ENCODE peak calls at places on chromosome 18, in ten cellular contexts. N is epithelial cell of esophagus, P is choroid plexus epithelial cell, C is AG04449, X is GM10248, U is uterus, O is BJ, K is fibroblast of pulmonary artery, J is neural crest cell, M is mammary epithelial cell. L is an unnamed sample.

GRCh38 chr18:78720456-78721250 is 259.0 kb upstream of the SALL3 start:
- DNase-seq in N (no peak), P (no peak), C (no peak), X (no peak), U (no peak), O (no peak), K (no peak), J (no peak), M (no peak), L (no peak)

GRCh38 chr18:58768293-58768974 is 96.2 kb upstream of the ZNF532 start:
- DNase-seq in N (peak), P (peak), C (no peak), X (peak), U (peak), O (no peak), K (peak), J (peak), M (peak), L (no peak)

GRCh38 chr18:49018961-49019445 is 68.2 kb upstream of the SMAD7 start:
- DNase-seq in N (no peak), P (no peak), C (no peak), X (no peak), U (peak), O (no peak), K (no peak), J (no peak), M (no peak), L (no peak)

GRCh38 chr18:64966667-64967066 is 784.1 kb upstream of the CDH7 start:
- DNase-seq in N (no peak), P (no peak), C (no peak), X (no peak), U (no peak), O (no peak), K (no peak), J (no peak), M (no peak), L (no peak)

GRCh38 chr18:58992301-58993231 is 127.9 kb downstream of the ZNF532 start:
- DNase-seq in N (no peak), P (no peak), C (no peak), X (no peak), U (no peak), O (no peak), K (peak), J (no peak), M (no peak), L (no peak)

GRCh38 chr18:35127201-35127600 is 86.0 kb downstream of the MAPRE2 start:
- DNase-seq in N (no peak), P (peak), C (no peak), X (no peak), U (no peak), O (no peak), K (peak), J (no peak), M (no peak), L (no peak)

GRCh38 chr18:10453885-10454772 is at the start of gene APCDD1:
- DNase-seq in N (peak), P (no peak), C (no peak), X (peak), U (peak), O (no peak), K (no peak), J (peak), M (peak), L (no peak)

GRCh38 chr18:37176307-37176934 is 347.5 kb downstream of the KIAA1328 start:
- DNase-seq in N (peak), P (peak), C (no peak), X (no peak), U (no peak), O (no peak), K (no peak), J (no peak), M (peak), L (no peak)

GRCh38 chr18:45837283-45838070 is 12.0 kb downstream of the SIGLEC15 start:
- DNase-seq in N (peak), P (peak), C (no peak), X (no peak), U (no peak), O (no peak), K (peak), J (peak), M (no peak), L (no peak)

GRCh38 chr18:600107-600506 is 3.3 kb downstream of the CLUL1 start:
- DNase-seq in N (no peak), P (no peak), C (no peak), X (no peak), U (no peak), O (no peak), K (no peak), J (no peak), M (no peak), L (no peak)

GRCh38 chr18:37398248-37398920 is 167.2 kb downstream of the CELF4 start:
- DNase-seq in N (no peak), P (no peak), C (no peak), X (no peak), U (no peak), O (peak), K (no peak), J (no peak), M (no peak), L (no peak)

GRCh38 chr18:8937112-8937641 is 165.3 kb upstream of the NDUFV2 start:
- DNase-seq in N (no peak), P (peak), C (no peak), X (no peak), U (no peak), O (no peak), K (no peak), J (no peak), M (no peak), L (no peak)

GRCh38 chr18:3269241-3269640 is 7.3 kb downstream of the MYL12B start:
- DNase-seq in N (peak), P (no peak), C (no peak), X (no peak), U (no peak), O (no peak), K (no peak), J (no peak), M (no peak), L (no peak)

GRCh38 chr18:9708057-9708881 is at the start of gene RAB31:
- DNase-seq in N (peak), P (peak), C (no peak), X (peak), U (peak), O (no peak), K (peak), J (peak), M (peak), L (no peak)

GRCh38 chr18:41265047-41265446 is 690.0 kb upstream of the PIK3C3 start:
- DNase-seq in N (peak), P (peak), C (no peak), X (no peak), U (no peak), O (no peak), K (peak), J (no peak), M (peak), L (no peak)

GRCh38 chr18:13451208-13451530 is 232.6 kb downstream of the LDLRAD4 start:
- DNase-seq in N (no peak), P (no peak), C (no peak), X (no peak), U (no peak), O (no peak), K (no peak), J (no peak), M (no peak), L (no peak)

GRCh38 chr18:13451661-13452447 is 233.3 kb downstream of the LDLRAD4 start:
- DNase-seq in N (no peak), P (no peak), C (no peak), X (no peak), U (no peak), O (no peak), K (no peak), J (no peak), M (no peak), L (no peak)

GRCh38 chr18:13453714-13454113 is 235.2 kb downstream of the LDLRAD4 start:
- DNase-seq in N (no peak), P (no peak), C (no peak), X (no peak), U (no peak), O (no peak), K (no peak), J (no peak), M (no peak), L (no peak)

GRCh38 chr18:13452851-13453524 is 234.4 kb downstream of the LDLRAD4 start:
- DNase-seq in N (no peak), P (peak), C (no peak), X (no peak), U (no peak), O (no peak), K (no peak), J (no peak), M (no peak), L (no peak)

DNA sequence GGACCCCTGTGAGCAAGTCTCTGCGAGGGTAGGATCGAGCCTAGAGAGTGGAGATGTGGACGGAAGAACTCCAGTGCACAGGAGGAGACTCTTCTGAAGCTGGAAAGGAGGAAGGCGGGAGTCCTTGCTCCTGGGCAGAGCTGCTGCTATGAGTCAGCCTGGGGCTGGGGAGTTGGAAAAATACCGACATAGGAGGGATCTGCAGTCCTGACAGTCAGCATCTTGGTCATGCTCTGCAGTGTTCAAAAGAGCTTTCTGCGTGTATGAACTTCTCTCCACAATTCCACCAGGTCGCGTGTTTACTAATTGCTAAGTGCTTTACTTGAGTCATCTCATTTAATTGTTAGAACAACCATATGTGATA is 233.9 kb downstream of the LDLRAD4 start:
- DNase-seq in N (no peak), P (peak), C (peak), X (no peak), U (peak), O (peak), K (peak), J (no peak), M (no peak), L (peak)
- TF ChIP-seq CTCF in N (no peak), P (no peak), C (no peak), X (no peak), U (no peak), O (no peak), K (no peak), J (no peak), M (no peak), L (no peak)

GRCh38 chr18:13799396-13799795 is 24.6 kb upstream of the MC5R start:
- DNase-seq in N (no peak), P (no peak), C (no peak), X (no peak), U (no peak), O (no peak), K (no peak), J (no peak), M (no peak), L (no peak)

GRCh38 chr18:13804305-13804704 is 19.6 kb upstream of the MC5R start:
- DNase-seq in N (no peak), P (no peak), C (no peak), X (no peak), U (no peak), O (no peak), K (no peak), J (no peak), M (no peak), L (no peak)

GRCh38 chr18:13797157-13797611 is 26.8 kb upstream of the MC5R start:
- DNase-seq in N (peak), P (peak), C (no peak), X (no peak), U (no peak), O (no peak), K (peak), J (no peak), M (peak), L (peak)

GRCh38 chr18:13801260-13801601 is 22.7 kb upstream of the MC5R start:
- DNase-seq in N (no peak), P (no peak), C (no peak), X (no peak), U (no peak), O (no peak), K (no peak), J (no peak), M (no peak), L (no peak)

DNA sequence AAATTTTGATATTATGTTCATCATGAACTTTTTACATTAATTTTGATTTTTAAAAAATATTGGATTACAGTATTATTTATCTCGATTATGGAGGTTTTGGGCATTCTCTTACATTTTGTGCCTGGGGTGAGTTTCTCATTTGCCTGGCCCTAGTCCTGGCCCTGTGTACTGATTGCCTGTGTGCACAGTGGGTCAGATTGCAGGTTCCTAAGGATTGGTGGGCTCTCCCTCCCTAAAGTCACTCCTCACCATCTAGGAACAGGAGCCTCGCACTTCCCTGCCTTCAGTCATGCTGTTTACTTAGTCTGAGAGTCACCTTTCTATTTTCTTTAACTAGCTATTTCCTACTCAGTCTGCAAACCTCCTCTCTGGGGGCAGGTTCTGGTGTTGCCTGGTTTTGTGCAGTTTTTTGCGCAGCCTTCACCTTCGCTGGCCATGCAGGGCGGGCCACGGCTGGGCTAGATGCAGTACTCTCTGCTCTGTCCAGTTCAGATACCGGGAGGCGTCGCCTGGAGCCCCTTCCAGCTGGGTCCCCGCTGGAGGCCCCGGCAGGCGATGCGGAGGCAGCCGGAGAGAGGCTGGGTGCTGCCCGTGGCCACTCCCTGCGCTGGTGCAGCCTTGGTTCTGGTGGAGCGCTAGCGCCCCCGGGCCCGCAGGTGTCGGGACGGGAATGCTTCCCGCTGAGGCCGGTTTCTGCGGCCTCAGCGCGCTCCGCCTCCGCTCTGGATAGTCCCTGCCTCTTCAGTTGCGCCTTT is 23.3 kb upstream of the MC5R start:
- DNase-seq in N (peak), P (peak), C (no peak), X (peak), U (no peak), O (no peak), K (peak), J (peak), M (peak), L (no peak)
- TF ChIP-seq CTCF in N (peak), P (peak), C (peak), X (peak), U (peak), O (peak), K (peak), J (peak), M (peak), L (peak)

DNA sequence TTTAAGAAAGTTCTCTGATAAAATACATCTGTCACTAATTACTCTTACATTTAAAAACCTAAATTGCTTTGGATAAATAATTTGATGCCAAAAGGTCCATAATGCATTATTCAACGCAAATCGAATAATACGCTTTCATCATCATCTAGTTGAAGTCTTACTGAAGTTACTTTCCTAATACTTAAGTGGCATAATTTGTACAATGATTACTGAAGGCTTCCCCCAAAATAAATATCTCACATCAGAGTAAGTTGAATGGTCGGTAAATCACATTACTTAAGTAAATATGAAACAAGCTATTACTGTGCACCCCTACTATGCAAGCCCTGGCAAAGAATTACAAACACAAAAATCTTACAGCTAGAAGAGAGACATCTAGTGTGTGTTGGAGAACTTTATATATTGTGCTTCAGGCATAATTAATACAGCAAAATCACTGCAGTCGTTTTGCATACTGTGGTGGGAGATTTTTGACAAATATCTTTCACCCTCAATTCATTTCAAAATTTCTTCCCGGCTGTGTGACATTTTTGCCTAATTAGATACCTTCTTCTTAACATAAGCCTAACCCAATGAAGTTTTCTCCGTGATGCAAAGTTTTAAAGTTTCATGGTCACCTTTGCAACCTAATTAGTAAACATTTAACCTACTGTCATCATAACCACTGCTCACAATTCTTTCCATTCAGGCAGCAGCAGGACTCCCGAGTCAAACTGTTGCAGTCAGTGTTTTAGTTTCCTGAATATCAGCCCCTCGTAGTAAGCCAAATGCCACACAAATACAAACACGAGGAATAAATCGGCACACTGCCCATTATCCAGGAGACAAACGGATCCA is 106.0 kb upstream of the KCTD1 start:
- DNase-seq in N (no peak), P (peak), C (no peak), X (no peak), U (no peak), O (no peak), K (no peak), J (no peak), M (no peak), L (no peak)
- TF ChIP-seq CTCF in N (no peak), P (no peak), C (no peak), X (no peak), U (no peak), O (no peak), K (no peak), J (no peak), M (no peak), L (no peak)

GRCh38 chr18:66616523-66616983 is 12.7 kb upstream of the CDH19 start:
- DNase-seq in N (peak), P (peak), C (no peak), X (no peak), U (no peak), O (no peak), K (peak), J (no peak), M (peak), L (no peak)
- TF ChIP-seq CTCF in N (peak), P (peak), C (no peak), X (peak), U (no peak), O (no peak), K (peak), J (peak), M (peak), L (peak)

DNA sequence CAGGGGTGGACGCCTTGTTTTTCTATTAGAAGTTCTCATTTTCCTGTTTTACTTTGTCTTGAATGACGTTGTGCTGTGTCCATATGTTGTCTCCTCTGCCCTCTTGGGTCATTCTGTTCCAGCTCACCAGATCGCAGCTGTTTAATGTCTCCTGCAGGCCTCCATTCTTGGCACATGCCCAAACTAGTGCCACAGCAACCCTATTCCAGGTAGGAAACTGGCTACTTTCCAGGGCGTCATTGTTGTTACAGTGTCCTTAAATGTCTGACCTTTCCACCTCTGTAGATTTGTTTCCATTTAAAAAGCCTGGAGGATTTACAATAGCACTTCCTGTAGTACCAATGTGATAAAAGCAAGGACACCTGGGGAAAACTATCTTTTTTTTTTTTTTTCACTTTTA is 500.7 kb downstream of the METTL4 start:
- DNase-seq in N (no peak), P (no peak), C (no peak), X (no peak), U (no peak), O (no peak), K (no peak), J (no peak), M (no peak), L (no peak)
- TF ChIP-seq CTCF in N (no peak), P (no peak), C (no peak), X (no peak), U (no peak), O (no peak), K (no peak), J (no peak), M (no peak), L (no peak)

DNA sequence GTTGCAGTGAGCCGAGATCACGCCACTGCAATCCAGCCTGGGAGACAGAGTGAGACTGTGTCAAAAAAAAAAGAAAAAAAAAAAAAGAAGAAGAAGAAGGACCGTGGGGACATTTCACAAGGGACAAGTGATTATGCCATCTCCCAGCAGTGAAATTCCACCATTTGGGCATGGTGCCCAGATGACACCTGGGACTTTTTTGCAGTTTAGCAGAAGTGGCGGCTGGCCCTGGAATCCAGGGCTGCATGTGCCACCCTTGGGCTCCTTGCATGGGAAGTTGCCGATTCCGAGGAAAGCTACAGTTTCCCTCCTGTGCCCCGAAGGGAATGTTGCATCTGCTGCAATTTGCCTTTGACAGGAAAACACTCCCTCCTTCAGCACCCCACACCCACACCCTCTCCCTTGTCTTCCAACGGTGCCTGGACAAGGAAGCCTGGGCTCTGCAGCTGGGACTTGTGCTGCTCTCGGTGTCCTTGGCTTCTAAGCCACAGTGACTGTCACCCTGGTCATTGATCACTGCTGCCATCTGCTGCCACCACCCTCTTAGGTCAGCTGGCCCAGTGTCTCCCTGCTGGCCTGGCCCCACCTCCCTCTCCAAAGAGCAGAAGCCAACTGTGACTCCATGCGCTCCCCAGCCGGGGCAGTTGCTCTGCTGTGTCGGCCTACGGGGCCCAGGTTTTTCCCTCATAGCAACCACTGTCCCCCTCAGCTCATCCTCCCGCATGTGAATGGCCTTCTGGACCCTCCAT is 56.4 kb upstream of the LRRC30 start:
- DNase-seq in N (peak), P (peak), C (no peak), X (no peak), U (no peak), O (no peak), K (peak), J (no peak), M (peak), L (no peak)
- TF ChIP-seq CTCF in N (peak), P (peak), C (no peak), X (no peak), U (no peak), O (no peak), K (peak), J (peak), M (peak), L (peak)

GRCh38 chr18:27996792-27997191 is 180.1 kb downstream of the CDH2 start:
- DNase-seq in N (peak), P (peak), C (no peak), X (no peak), U (no peak), O (no peak), K (peak), J (no peak), M (peak), L (no peak)

GRCh38 chr18:27995770-27996502 is 181.0 kb downstream of the CDH2 start:
- DNase-seq in N (no peak), P (no peak), C (no peak), X (no peak), U (no peak), O (no peak), K (no peak), J (no peak), M (no peak), L (no peak)

GRCh38 chr18:27991391-27991790 is 185.5 kb downstream of the CDH2 start:
- DNase-seq in N (no peak), P (peak), C (no peak), X (no peak), U (no peak), O (no peak), K (no peak), J (no peak), M (no peak), L (no peak)

DNA sequence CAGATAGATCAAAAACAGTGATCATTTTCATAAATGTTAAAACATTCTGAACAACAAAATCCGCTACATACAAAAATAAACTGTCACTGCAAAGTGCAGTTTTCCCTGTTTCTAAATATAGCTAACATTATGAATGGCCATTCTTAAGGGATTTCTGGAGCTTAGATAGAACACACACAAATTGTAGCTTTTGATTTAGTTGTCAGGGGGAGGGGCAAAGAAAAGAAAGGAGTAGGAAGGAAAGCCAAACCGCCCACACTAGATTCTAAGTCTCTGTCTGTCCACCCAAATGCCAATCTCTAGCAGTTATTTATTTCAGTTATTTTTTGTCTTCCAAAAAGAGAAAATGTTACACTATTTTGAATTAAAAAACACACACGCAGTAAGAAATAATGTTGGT is 182.4 kb downstream of the CDH2 start:
- DNase-seq in N (no peak), P (no peak), C (no peak), X (no peak), U (no peak), O (no peak), K (no peak), J (no peak), M (no peak), L (no peak)
- TF ChIP-seq CTCF in N (no peak), P (no peak), C (no peak), X (no peak), U (no peak), O (no peak), K (no peak), J (no peak), M (no peak), L (no peak)